ENCODE peak calls at places on chromosomes 1 and 21, in four cellular contexts. S, N, O and T are unnamed samples.
A peak's percentile ranks its signal among the peaks of the same experiment; 100 is the strongest.

GRCh38 chr1:222523852-222524251 is 24.1 kb downstream of the HHIPL2 start:
- DNase-seq in S (no peak), N (no peak), O (no peak), T (no peak)

GRCh38 chr1:16013220-16013907 is 4.5 kb downstream of the HSPB7 start:
- DNase-seq in S (peak; percentile 84), N (peak; percentile 93), O (peak; percentile 81), T (peak; percentile 34)

GRCh38 chr1:184771190-184771691 is 16.6 kb upstream of the EDEM3 start:
- DNase-seq in S (no peak), N (peak; percentile 28), O (no peak), T (no peak)

GRCh38 chr1:224851210-224851849 is 78.1 kb upstream of the DNAH14 start:
- DNase-seq in S (peak; percentile 75), N (peak; percentile 77), O (peak; percentile 74), T (peak; percentile 54)

GRCh38 chr1:22861764-22862440 is 110.8 kb downstream of the LACTBL1 start:
- DNase-seq in S (peak; percentile 76), N (peak; percentile 40), O (peak; percentile 43), T (no peak)

GRCh38 chr21:42037943-42038342 is 27.8 kb upstream of the ZBTB21 start:
- DNase-seq in S (no peak), N (no peak), O (no peak), T (no peak)

GRCh38 chr1:115829023-115829674 is 11.8 kb downstream of the NHLH2 start:
- DNase-seq in S (peak; percentile 21), N (peak; percentile 92), O (no peak), T (peak; percentile 90)

GRCh38 chr1:2135866-2136265 is 58.7 kb downstream of the FAAP20 start:
- DNase-seq in S (no peak), N (no peak), O (no peak), T (no peak)

GRCh38 chr1:78092686-78093085 is 46.9 kb downstream of the GIPC2 start:
- DNase-seq in S (no peak), N (peak; percentile 62), O (no peak), T (peak; percentile 26)

GRCh38 chr21:37082856-37083611 is 10.0 kb downstream of the TTC3 start:
- DNase-seq in S (no peak), N (no peak), O (no peak), T (no peak)

GRCh38 chr1:231590453-231591198 is 36.0 kb upstream of the DISC1 start:
- DNase-seq in S (peak; percentile 53), N (peak; percentile 73), O (peak; percentile 60), T (peak; percentile 42)

GRCh38 chr1:6512245-6512907 is 20.9 kb upstream of the PLEKHG5 start:
- DNase-seq in S (no peak), N (no peak), O (no peak), T (no peak)

GRCh38 chr1:89451011-89451410 is 73.6 kb upstream of the LRRC8B start:
- DNase-seq in S (no peak), N (no peak), O (peak; percentile 53), T (no peak)

GRCh38 chr21:34569381-34569979 is 45.4 kb downstream of the RCAN1 start:
- DNase-seq in S (no peak), N (no peak), O (no peak), T (no peak)

GRCh38 chr1:112368198-112368597 is 27.8 kb upstream of the CTTNBP2NL start:
- DNase-seq in S (no peak), N (no peak), O (no peak), T (no peak)

GRCh38 chr1:30864681-30865080 is 43.9 kb downstream of the SDC3 start:
- DNase-seq in S (no peak), N (no peak), O (no peak), T (no peak)

GRCh38 chr1:117362986-117363385 is 4.3 kb upstream of the MAN1A2 start:
- DNase-seq in S (no peak), N (no peak), O (no peak), T (no peak)

GRCh38 chr1:53139911-53140310 is 2.5 kb downstream of the SLC1A7 start:
- DNase-seq in S (no peak), N (no peak), O (no peak), T (no peak)

GRCh38 chr1:33387512-33388079 is 43.3 kb downstream of the PHC2 start:
- DNase-seq in S (no peak), N (no peak), O (no peak), T (no peak)

GRCh38 chr1:93623875-93624274 is 57.8 kb downstream of the BCAR3 start:
- DNase-seq in S (no peak), N (no peak), O (no peak), T (no peak)

GRCh38 chr1:230711245-230711644 is 2.7 kb downstream of the AGT start:
- DNase-seq in S (no peak), N (no peak), O (no peak), T (no peak)

GRCh38 chr1:118360817-118361216 is 175.8 kb upstream of the SPAG17 start:
- DNase-seq in S (no peak), N (no peak), O (no peak), T (no peak)

GRCh38 chr1:14915356-14916054 is 238.0 kb upstream of the TMEM51 start:
- DNase-seq in S (peak; percentile 87), N (peak; percentile 54), O (peak; percentile 70), T (peak; percentile 38)

GRCh38 chr1:154324669-154325582 is at the start of gene ATP8B2:
- DNase-seq in S (peak; percentile 94), N (peak; percentile 91), O (peak; percentile 89), T (peak; percentile 85)

GRCh38 chr1:156599811-156600210 is 1.5 kb downstream of the GPATCH4 start:
- DNase-seq in S (no peak), N (no peak), O (peak; percentile 37), T (no peak)

GRCh38 chr1:87688136-87688535 is 359.5 kb downstream of the LMO4 start:
- DNase-seq in S (no peak), N (no peak), O (no peak), T (no peak)

GRCh38 chr1:8430476-8430875 is 112.6 kb downstream of the SLC45A1 start:
- DNase-seq in S (no peak), N (no peak), O (peak; percentile 60), T (no peak)

GRCh38 chr1:78184460-78185072 is 138.8 kb downstream of the GIPC2 start:
- DNase-seq in S (no peak), N (no peak), O (no peak), T (no peak)

GRCh38 chr1:244968431-244968830 is 104.1 kb upstream of the HNRNPU start:
- DNase-seq in S (no peak), N (peak; percentile 49), O (no peak), T (no peak)

GRCh38 chr1:4615138-4615470 is 39.3 kb upstream of the AJAP1 start:
- DNase-seq in S (no peak), N (no peak), O (no peak), T (no peak)

GRCh38 chr1:235468970-235469369 is 35.3 kb downstream of the B3GALNT2 start:
- DNase-seq in S (peak; percentile 22), N (no peak), O (no peak), T (no peak)

GRCh38 chr1:58870298-58870676 is 86.4 kb upstream of the JUN start:
- DNase-seq in S (peak; percentile 38), N (no peak), O (no peak), T (no peak)

GRCh38 chr21:37348664-37349063 is 17.9 kb upstream of the DYRK1A start:
- DNase-seq in S (no peak), N (no peak), O (no peak), T (no peak)

GRCh38 chr1:65825736-65826135 is 33.0 kb downstream of the PDE4B start:
- DNase-seq in S (no peak), N (no peak), O (no peak), T (no peak)

GRCh38 chr1:164561007-164561406 is 2.0 kb downstream of the PBX1 start:
- DNase-seq in S (no peak), N (no peak), O (no peak), T (no peak)

GRCh38 chr21:37793660-37794059 is 122.6 kb downstream of the KCNJ6 start:
- DNase-seq in S (no peak), N (no peak), O (no peak), T (no peak)